ENCODE peak calls at places on chromosome 19, in seven cellular contexts. One of them, this sample, is unnamed.

GRCh38 chr19:41018736-41019290 is 27.7 kb downstream of the CYP2B6 start:
- DNase-seq in A673: no peak
- DNase-seq in fibroblast of mammary gland: no peak
- DNase-seq in psoas muscle: no peak
- DNase-seq in A549: no peak
- DNase-seq in uterus: no peak
- DNase-seq in Caco-2: no peak
- DNase-seq in this sample: no peak

GRCh38 chr19:15288146-15288963 is 44.0 kb downstream of the BRD4 start:
- DNase-seq in A673: peak
- DNase-seq in fibroblast of mammary gland: peak
- DNase-seq in psoas muscle: no peak
- DNase-seq in A549: no peak
- DNase-seq in uterus: no peak
- DNase-seq in Caco-2: no peak
- DNase-seq in this sample: no peak

GRCh38 chr19:55460670-55461258 is 678 bp downstream of the ISOC2 start:
- DNase-seq in A673: peak
- DNase-seq in fibroblast of mammary gland: peak
- DNase-seq in psoas muscle: peak
- DNase-seq in A549: peak
- DNase-seq in uterus: peak
- DNase-seq in Caco-2: peak
- DNase-seq in this sample: peak

GRCh38 chr19:48822514-48822913 is 11.7 kb upstream of the BCAT2 start:
- DNase-seq in A673: no peak
- DNase-seq in fibroblast of mammary gland: no peak
- DNase-seq in psoas muscle: no peak
- DNase-seq in A549: no peak
- DNase-seq in uterus: no peak
- DNase-seq in Caco-2: no peak
- DNase-seq in this sample: no peak

GRCh38 chr19:12757544-12758274 is 6.1 kb downstream of the BEST2 start:
- DNase-seq in A673: peak
- DNase-seq in fibroblast of mammary gland: peak
- DNase-seq in psoas muscle: peak
- DNase-seq in A549: peak
- DNase-seq in uterus: peak
- DNase-seq in Caco-2: peak
- DNase-seq in this sample: peak

GRCh38 chr19:1130801-1131717 is 27.3 kb downstream of the GPX4 start:
- DNase-seq in A673: no peak
- DNase-seq in fibroblast of mammary gland: no peak
- DNase-seq in psoas muscle: no peak
- DNase-seq in A549: no peak
- DNase-seq in uterus: no peak
- DNase-seq in Caco-2: no peak
- DNase-seq in this sample: no peak

GRCh38 chr19:54674021-54674617 is 11.3 kb downstream of the LILRB4 start:
- DNase-seq in A673: peak
- DNase-seq in fibroblast of mammary gland: peak
- DNase-seq in psoas muscle: no peak
- DNase-seq in A549: peak
- DNase-seq in uterus: no peak
- DNase-seq in Caco-2: peak
- DNase-seq in this sample: peak

GRCh38 chr19:58558066-58558622 is at the start of gene UBE2M:
- DNase-seq in A673: no peak
- DNase-seq in fibroblast of mammary gland: peak
- DNase-seq in psoas muscle: peak
- DNase-seq in A549: peak
- DNase-seq in uterus: peak
- DNase-seq in Caco-2: peak
- DNase-seq in this sample: peak

GRCh38 chr19:8512115-8512967 is 1.6 kb downstream of the ZNF414 start:
- DNase-seq in A673: peak
- DNase-seq in fibroblast of mammary gland: peak
- DNase-seq in psoas muscle: no peak
- DNase-seq in A549: peak
- DNase-seq in uterus: no peak
- DNase-seq in Caco-2: peak
- DNase-seq in this sample: peak

GRCh38 chr19:58434217-58434616 is 5.7 kb downstream of the ZNF132 start:
- DNase-seq in A673: no peak
- DNase-seq in fibroblast of mammary gland: peak
- DNase-seq in psoas muscle: no peak
- DNase-seq in A549: peak
- DNase-seq in uterus: no peak
- DNase-seq in Caco-2: no peak
- DNase-seq in this sample: no peak

GRCh38 chr19:10009269-10009665 is 1.0 kb downstream of the COL5A3 start:
- DNase-seq in A673: peak
- DNase-seq in fibroblast of mammary gland: peak
- DNase-seq in psoas muscle: peak
- DNase-seq in A549: no peak
- DNase-seq in uterus: peak
- DNase-seq in Caco-2: peak
- DNase-seq in this sample: no peak

GRCh38 chr19:39024875-39025641 is 7.3 kb downstream of the FBXO27 start:
- DNase-seq in A673: no peak
- DNase-seq in fibroblast of mammary gland: no peak
- DNase-seq in psoas muscle: no peak
- DNase-seq in A549: no peak
- DNase-seq in uterus: no peak
- DNase-seq in Caco-2: no peak
- DNase-seq in this sample: no peak

GRCh38 chr19:9991425-9992191 is 18.7 kb downstream of the COL5A3 start:
- DNase-seq in A673: no peak
- DNase-seq in fibroblast of mammary gland: no peak
- DNase-seq in psoas muscle: no peak
- DNase-seq in A549: no peak
- DNase-seq in uterus: no peak
- DNase-seq in Caco-2: no peak
- DNase-seq in this sample: no peak

GRCh38 chr19:55041627-55042343 is 3.7 kb upstream of the GP6 start:
- DNase-seq in A673: no peak
- DNase-seq in fibroblast of mammary gland: no peak
- DNase-seq in psoas muscle: no peak
- DNase-seq in A549: no peak
- DNase-seq in uterus: no peak
- DNase-seq in Caco-2: no peak
- DNase-seq in this sample: no peak

GRCh38 chr19:46727036-46727501 is 10.2 kb upstream of the PRKD2 start:
- DNase-seq in A673: no peak
- DNase-seq in fibroblast of mammary gland: no peak
- DNase-seq in psoas muscle: no peak
- DNase-seq in A549: no peak
- DNase-seq in uterus: no peak
- DNase-seq in Caco-2: no peak
- DNase-seq in this sample: no peak

GRCh38 chr19:1410136-1410786 is 2.9 kb downstream of the DAZAP1 start:
- DNase-seq in A673: no peak
- DNase-seq in fibroblast of mammary gland: peak
- DNase-seq in psoas muscle: no peak
- DNase-seq in A549: no peak
- DNase-seq in uterus: no peak
- DNase-seq in Caco-2: no peak
- DNase-seq in this sample: no peak

GRCh38 chr19:19460761-19461265 is 54.5 kb downstream of the TSSK6 start:
- DNase-seq in A673: peak
- DNase-seq in fibroblast of mammary gland: peak
- DNase-seq in psoas muscle: peak
- DNase-seq in A549: no peak
- DNase-seq in uterus: peak
- DNase-seq in Caco-2: no peak
- DNase-seq in this sample: no peak

GRCh38 chr19:10107254-10107653 is 1.1 kb downstream of the PPAN start:
- DNase-seq in A673: no peak
- DNase-seq in fibroblast of mammary gland: no peak
- DNase-seq in psoas muscle: no peak
- DNase-seq in A549: no peak
- DNase-seq in uterus: no peak
- DNase-seq in Caco-2: no peak
- DNase-seq in this sample: no peak

GRCh38 chr19:13037161-13037560 is 41.9 kb downstream of the NFIX start:
- DNase-seq in A673: no peak
- DNase-seq in fibroblast of mammary gland: peak
- DNase-seq in psoas muscle: peak
- DNase-seq in A549: peak
- DNase-seq in uterus: no peak
- DNase-seq in Caco-2: no peak
- DNase-seq in this sample: peak

GRCh38 chr19:49809155-49809986 is 3.7 kb downstream of the FUZ start:
- DNase-seq in A673: peak
- DNase-seq in fibroblast of mammary gland: no peak
- DNase-seq in psoas muscle: peak
- DNase-seq in A549: peak
- DNase-seq in uterus: no peak
- DNase-seq in Caco-2: peak
- DNase-seq in this sample: no peak

GRCh38 chr19:16326401-16327130 is 1.9 kb downstream of the KLF2 start:
- DNase-seq in A673: no peak
- DNase-seq in fibroblast of mammary gland: no peak
- DNase-seq in psoas muscle: peak
- DNase-seq in A549: no peak
- DNase-seq in uterus: no peak
- DNase-seq in Caco-2: no peak
- DNase-seq in this sample: no peak

GRCh38 chr19:16324064-16324383 is 602 bp upstream of the KLF2 start:
- DNase-seq in A673: no peak
- DNase-seq in fibroblast of mammary gland: no peak
- DNase-seq in psoas muscle: no peak
- DNase-seq in A549: no peak
- DNase-seq in uterus: no peak
- DNase-seq in Caco-2: no peak
- DNase-seq in this sample: no peak

GRCh38 chr19:16324384-16325160 is at the start of gene KLF2:
- DNase-seq in A673: peak
- DNase-seq in fibroblast of mammary gland: peak
- DNase-seq in psoas muscle: peak
- DNase-seq in A549: peak
- DNase-seq in uterus: peak
- DNase-seq in Caco-2: peak
- DNase-seq in this sample: peak

GRCh38 chr19:16325671-16326400 is 1.2 kb downstream of the KLF2 start:
- DNase-seq in A673: peak
- DNase-seq in fibroblast of mammary gland: no peak
- DNase-seq in psoas muscle: peak
- DNase-seq in A549: peak
- DNase-seq in uterus: peak
- DNase-seq in Caco-2: no peak
- DNase-seq in this sample: no peak

DNA sequence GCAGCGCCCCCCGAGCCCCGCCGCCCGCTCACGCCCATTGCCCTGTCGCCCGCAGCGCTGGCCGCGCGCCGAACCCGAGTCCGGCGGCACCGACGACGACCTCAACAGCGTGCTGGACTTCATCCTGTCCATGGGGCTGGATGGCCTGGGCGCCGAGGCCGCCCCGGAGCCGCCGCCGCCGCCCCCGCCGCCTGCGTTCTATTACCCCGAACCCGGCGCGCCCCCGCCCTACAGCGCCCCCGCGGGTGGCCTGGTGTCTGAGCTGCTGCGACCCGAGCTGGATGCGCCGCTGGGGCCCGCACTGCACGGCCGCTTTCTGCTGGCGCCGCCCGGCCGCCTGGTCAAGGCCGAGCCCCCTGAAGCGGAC is 518 bp downstream of the KLF2 start:
- DNase-seq in A673: no peak
- DNase-seq in fibroblast of mammary gland: no peak
- DNase-seq in psoas muscle: peak
- DNase-seq in A549: peak
- DNase-seq in uterus: peak
- DNase-seq in Caco-2: peak
- DNase-seq in this sample: no peak
- TF ChIP-seq CTCF in A673: no peak
- TF ChIP-seq CTCF in fibroblast of mammary gland: no peak
- TF ChIP-seq CTCF in psoas muscle: peak
- TF ChIP-seq CTCF in A549: no peak
- TF ChIP-seq CTCF in uterus: peak
- TF ChIP-seq CTCF in Caco-2: no peak
- TF ChIP-seq CTCF in this sample: no peak

GRCh38 chr19:14198384-14199376 is 7.3 kb downstream of the ADGRL1 start:
- DNase-seq in A673: peak
- DNase-seq in fibroblast of mammary gland: no peak
- DNase-seq in psoas muscle: no peak
- DNase-seq in A549: peak
- DNase-seq in uterus: no peak
- DNase-seq in Caco-2: no peak
- DNase-seq in this sample: no peak
- H3K4me3 ChIP-seq in A673: no peak
- H3K4me3 ChIP-seq in fibroblast of mammary gland: no peak
- H3K4me3 ChIP-seq in psoas muscle: no peak
- H3K4me3 ChIP-seq in A549: no peak
- H3K4me3 ChIP-seq in uterus: no peak
- H3K4me3 ChIP-seq in Caco-2: no peak
- H3K4me3 ChIP-seq in this sample: no peak

DNA sequence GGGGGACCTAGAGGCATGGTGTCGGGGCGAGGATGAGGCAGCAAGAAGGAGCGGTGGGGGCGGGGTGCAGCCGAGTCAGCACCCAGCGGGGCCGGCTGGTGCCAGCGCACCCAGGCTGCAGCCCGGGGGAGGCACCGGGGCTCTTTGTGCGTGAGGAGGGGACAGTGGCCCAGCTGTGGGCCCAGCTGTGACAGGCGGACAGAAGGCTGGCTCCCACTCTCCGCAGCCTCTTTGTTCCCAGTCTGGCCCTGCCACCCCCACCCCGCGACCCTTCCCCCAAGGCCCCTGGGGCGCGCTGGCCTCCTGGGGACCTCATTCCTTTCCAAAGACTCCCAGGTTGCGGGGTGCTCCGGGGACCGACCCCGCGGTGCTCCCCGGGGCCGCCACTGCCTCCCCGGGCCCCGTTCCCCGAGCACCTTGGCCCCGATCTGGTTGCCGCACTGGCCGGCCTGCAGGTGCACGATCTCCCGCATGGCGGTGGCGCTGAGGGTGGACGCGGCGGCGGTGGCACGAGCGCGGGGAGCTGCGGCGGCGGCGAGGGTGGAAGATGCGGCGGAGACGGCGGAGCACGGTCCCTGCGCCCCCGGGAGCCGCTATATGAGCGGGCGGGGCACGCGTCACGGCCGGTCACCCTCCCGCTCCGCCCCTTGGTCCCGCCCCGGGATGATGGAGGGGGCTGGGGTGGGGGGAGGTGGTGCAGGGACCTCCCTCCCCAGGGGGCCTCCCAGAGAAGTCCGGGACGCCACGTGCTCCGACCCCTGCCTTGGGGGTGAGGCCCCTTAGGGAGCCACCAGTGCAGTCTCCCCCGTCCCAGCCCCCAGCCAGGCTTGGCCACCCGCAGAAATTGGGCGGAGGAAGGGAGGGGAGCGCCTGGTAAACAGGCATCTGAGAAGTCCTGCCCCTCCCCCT is at the start of gene TUBB4A:
- DNase-seq in A673: peak
- DNase-seq in fibroblast of mammary gland: no peak
- DNase-seq in psoas muscle: peak
- DNase-seq in A549: no peak
- DNase-seq in uterus: no peak
- DNase-seq in Caco-2: peak
- DNase-seq in this sample: no peak
- TF ChIP-seq CTCF in A673: no peak
- TF ChIP-seq CTCF in fibroblast of mammary gland: no peak
- TF ChIP-seq CTCF in psoas muscle: no peak
- TF ChIP-seq CTCF in A549: no peak
- TF ChIP-seq CTCF in uterus: no peak
- TF ChIP-seq CTCF in Caco-2: no peak
- TF ChIP-seq CTCF in this sample: no peak

GRCh38 chr19:4829001-4829712 is 2.4 kb downstream of the TICAM1 start:
- DNase-seq in A673: no peak
- DNase-seq in fibroblast of mammary gland: no peak
- DNase-seq in psoas muscle: no peak
- DNase-seq in A549: no peak
- DNase-seq in uterus: no peak
- DNase-seq in Caco-2: no peak
- DNase-seq in this sample: no peak
- H3K4me3 ChIP-seq in A673: no peak
- H3K4me3 ChIP-seq in fibroblast of mammary gland: no peak
- H3K4me3 ChIP-seq in psoas muscle: peak
- H3K4me3 ChIP-seq in A549: no peak
- H3K4me3 ChIP-seq in uterus: no peak
- H3K4me3 ChIP-seq in Caco-2: no peak
- H3K4me3 ChIP-seq in this sample: no peak

This sample was measured in epithelial cell of esophagus.